ENCODE peak calls at places on chromosomes 2 and 18, in four cellular contexts. Q is HepG2, M is K562, C is GM12878. R is an unnamed sample.

GRCh38 chr18:7415081-7415894 is 151.8 kb upstream of the PTPRM start:
- DNase-seq in Q (no peak), M (no peak), C (no peak), R (no peak)

GRCh38 chr2:201150454-201151020 is 32.4 kb upstream of the CASP10 start:
- DNase-seq in Q (no peak), M (no peak), C (no peak), R (no peak)

GRCh38 chr2:190649798-190650390 is 1.0 kb downstream of the NAB1 start:
- DNase-seq in Q (peak), M (no peak), C (no peak), R (peak)

GRCh38 chr18:13452448-13452811 is 233.9 kb downstream of the LDLRAD4 start:
- DNase-seq in Q (no peak), M (no peak), C (no peak), R (peak)

GRCh38 chr18:3873211-3873610 is 423.2 kb downstream of the TGIF1 start:
- DNase-seq in Q (no peak), M (no peak), C (no peak), R (no peak)

GRCh38 chr18:55236150-55236931 is 277.1 kb upstream of the CCDC68 start:
- DNase-seq in Q (no peak), M (no peak), C (no peak), R (no peak)

GRCh38 chr2:241563981-241564595 is 5.5 kb downstream of the BOK start:
- DNase-seq in Q (peak), M (no peak), C (no peak), R (no peak)

GRCh38 chr2:71746946-71747501 is 293.7 kb downstream of the DYSF start:
- DNase-seq in Q (no peak), M (peak), C (no peak), R (no peak)

GRCh38 chr2:106841886-106842645 is 43.9 kb downstream of the ST6GAL2 start:
- DNase-seq in Q (no peak), M (no peak), C (no peak), R (no peak)

GRCh38 chr2:239346676-239347075 is 54.1 kb downstream of the HDAC4 start:
- DNase-seq in Q (no peak), M (no peak), C (no peak), R (no peak)

GRCh38 chr18:69974365-69974764 is 26.7 kb upstream of the CD226 start:
- DNase-seq in Q (peak), M (no peak), C (no peak), R (no peak)

GRCh38 chr2:230714122-230714453 is 1.4 kb downstream of the CAB39 start:
- DNase-seq in Q (peak), M (no peak), C (no peak), R (peak)

GRCh38 chr2:42939411-42940206 is 147.2 kb upstream of the HAAO start:
- DNase-seq in Q (no peak), M (no peak), C (no peak), R (no peak)

GRCh38 chr2:118835739-118836410 is 11.6 kb downstream of the EN1 start:
- DNase-seq in Q (no peak), M (no peak), C (no peak), R (peak)

GRCh38 chr18:10953672-10954071 is 195.7 kb downstream of the PIEZO2 start:
- DNase-seq in Q (no peak), M (no peak), C (peak), R (no peak)

GRCh38 chr2:237278593-237278992 is 135.4 kb downstream of the COL6A3 start:
- DNase-seq in Q (no peak), M (no peak), C (no peak), R (no peak)

GRCh38 chr2:115115135-115115534 is 672.7 kb downstream of the DPP10 start:
- DNase-seq in Q (no peak), M (no peak), C (no peak), R (no peak)

GRCh38 chr2:95383635-95384027 is 18.9 kb upstream of the FAHD2A start:
- DNase-seq in Q (no peak), M (no peak), C (no peak), R (no peak)

GRCh38 chr2:43764086-43764710 is 9.6 kb upstream of the DYNC2LI1 start:
- DNase-seq in Q (no peak), M (no peak), C (no peak), R (no peak)

GRCh38 chr2:187171318-187171717 is 276.7 kb downstream of the CALCRL start:
- DNase-seq in Q (no peak), M (no peak), C (no peak), R (no peak)

GRCh38 chr2:154125900-154126299 is 254.2 kb downstream of the GALNT13 start:
- DNase-seq in Q (no peak), M (no peak), C (no peak), R (no peak)

GRCh38 chr2:31888550-31888949 is 122.3 kb downstream of the MEMO1 start:
- DNase-seq in Q (no peak), M (no peak), C (no peak), R (no peak)

GRCh38 chr2:219453691-219454131 is 19.1 kb downstream of the SPEG start:
- DNase-seq in Q (no peak), M (no peak), C (no peak), R (no peak)

GRCh38 chr2:177084607-177085006 is 128.0 kb upstream of the HNRNPA3 start:
- DNase-seq in Q (no peak), M (no peak), C (no peak), R (no peak)

GRCh38 chr2:134347756-134348155 is 93.9 kb downstream of the MGAT5 start:
- DNase-seq in Q (no peak), M (no peak), C (no peak), R (no peak)

GRCh38 chr2:143030127-143030526 is 99.1 kb upstream of the ARHGAP15 start:
- DNase-seq in Q (no peak), M (no peak), C (peak), R (no peak)

GRCh38 chr2:145350011-145350410 is 830.1 kb upstream of the ZEB2 start:
- DNase-seq in Q (no peak), M (no peak), C (no peak), R (no peak)

GRCh38 chr2:3805120-3805519 is 101.7 kb downstream of the DCDC2C start:
- DNase-seq in Q (peak), M (peak), C (no peak), R (peak)

GRCh38 chr2:133331437-133331836 is 236.8 kb downstream of the NCKAP5 start:
- DNase-seq in Q (no peak), M (no peak), C (no peak), R (no peak)

DNA sequence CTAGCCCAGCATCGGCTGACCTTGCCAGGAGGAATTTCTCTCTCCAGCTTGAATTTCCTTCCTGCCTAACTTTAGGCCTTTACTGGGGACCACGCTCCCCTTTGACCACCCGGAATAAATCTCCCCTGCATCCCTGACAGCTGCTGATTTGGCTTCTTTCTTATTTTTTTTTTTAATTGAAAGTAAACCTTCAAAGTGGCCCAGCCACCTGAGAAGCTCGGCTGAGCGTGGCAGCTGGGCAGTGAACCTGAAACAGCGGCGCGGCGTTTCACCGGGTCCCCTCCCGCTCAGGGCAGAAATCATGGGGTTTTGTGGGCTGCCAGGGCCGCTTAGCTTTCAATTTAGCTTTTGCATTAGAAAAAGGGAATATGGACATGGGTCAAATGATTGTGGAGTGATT is 32.0 kb downstream of the HRH4 start:
- DNase-seq in Q (no peak), M (no peak), C (peak), R (no peak)
- TF ChIP-seq CHD4 in Q (no peak), M (no peak), C (no peak), R (no peak)

GRCh38 chr2:109637749-109638570 is 23.8 kb downstream of the SOWAHC start:
- DNase-seq in Q (peak), M (no peak), C (peak), R (no peak)
- TF ChIP-seq MYC in Q (no peak), M (no peak), C (no peak), R (no peak)

GRCh38 chr2:35501076-35501475 is 854.5 kb upstream of the CRIM1 start:
- DNase-seq in Q (no peak), M (no peak), C (no peak), R (no peak)

GRCh38 chr2:35495182-35495581 is 860.4 kb upstream of the CRIM1 start:
- DNase-seq in Q (no peak), M (no peak), C (no peak), R (no peak)
- TF ChIP-seq CHD4 in Q (no peak), M (no peak), C (no peak), R (no peak)

GRCh38 chr2:98899041-98899702 is 36.9 kb downstream of the CRACDL start:
- DNase-seq in Q (no peak), M (no peak), C (no peak), R (no peak)
- TF ChIP-seq MYC in Q (no peak), M (no peak), C (no peak), R (no peak)

GRCh38 chr2:195450537-195451113 is 206.4 kb upstream of the SLC39A10 start:
- DNase-seq in Q (no peak), M (no peak), C (no peak), R (no peak)
- TF ChIP-seq CHD4 in Q (no peak), M (no peak), C (no peak), R (no peak)

GRCh38 chr18:79545255-79545654 is 134.3 kb upstream of the CTDP1 start:
- DNase-seq in Q (no peak), M (no peak), C (no peak), R (no peak)

GRCh38 chr18:79543861-79544385 is 135.7 kb upstream of the CTDP1 start:
- DNase-seq in Q (no peak), M (no peak), C (no peak), R (no peak)

GRCh38 chr18:79544386-79544963 is 135.1 kb upstream of the CTDP1 start:
- DNase-seq in Q (no peak), M (no peak), C (no peak), R (no peak)

GRCh38 chr18:79546781-79547272 is 132.8 kb upstream of the CTDP1 start:
- DNase-seq in Q (no peak), M (no peak), C (no peak), R (no peak)

GRCh38 chr18:79545714-79546113 is 133.9 kb upstream of the CTDP1 start:
- DNase-seq in Q (no peak), M (no peak), C (no peak), R (no peak)
- TF ChIP-seq MYC in Q (no peak), M (no peak), C (no peak), R (no peak)

GRCh38 chr2:15780912-15781574 is 159.3 kb upstream of the MYCN start:
- DNase-seq in Q (no peak), M (no peak), C (no peak), R (no peak)
- TF ChIP-seq CHD4 in Q (no peak), M (no peak), C (no peak), R (no peak)

DNA sequence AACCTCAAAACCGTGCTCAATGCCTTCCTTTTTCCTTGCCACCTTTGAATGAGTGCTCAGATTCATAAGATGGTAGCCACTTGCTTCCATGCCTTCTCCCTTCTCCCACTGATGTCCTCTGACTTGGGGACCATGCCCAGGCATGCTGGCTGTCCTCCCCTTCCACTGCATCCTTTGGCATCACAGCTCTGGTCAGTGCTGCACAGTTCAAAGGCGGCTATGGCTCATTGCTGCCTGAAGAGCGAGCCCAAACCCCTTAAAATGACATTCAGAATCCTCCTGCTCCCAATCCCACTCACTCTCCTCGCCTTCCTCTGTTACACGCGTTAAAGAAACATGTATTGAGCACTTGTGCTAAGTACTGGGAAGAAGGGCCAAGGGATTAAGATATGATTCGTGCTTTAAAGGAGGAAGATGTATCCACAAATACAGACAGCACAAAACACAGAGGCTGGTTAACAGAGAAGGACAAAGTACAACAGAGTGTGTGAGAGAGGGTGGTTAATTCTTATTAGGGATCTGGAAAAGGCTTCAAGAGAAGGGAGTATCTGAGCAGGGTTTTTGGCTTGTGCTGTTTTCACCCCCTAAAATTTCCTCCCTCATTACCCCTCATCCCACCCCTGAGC is 81.8 kb downstream of the CERKL start:
- DNase-seq in Q (no peak), M (no peak), C (no peak), R (no peak)
- TF ChIP-seq MYC in Q (no peak), M (no peak), C (no peak), R (no peak)